ENCODE peak calls at places on chromosomes 12 and 14, in six cellular contexts. K, T, V, H, G and J are unnamed samples. For H3K9me3, the result is how much of the 10 kb centered on the place peaks cover.

GRCh38 chr14:91482278-91483023 is 27.7 kb downstream of the PPP4R3A start:
- DNase-seq in K (peak), T (no peak), V (no peak), H (peak), G (no peak), J (peak)

GRCh38 chr12:46160081-46160980 is 108.5 kb downstream of the SLC38A1 start:
- DNase-seq in K (peak), T (no peak), V (no peak), H (peak), G (no peak), J (peak)

GRCh38 chr12:64431791-64432190 is 20.1 kb upstream of the TBK1 start:
- DNase-seq in K (peak), T (no peak), V (no peak), H (no peak), G (no peak), J (peak)

GRCh38 chr12:38785376-38785775 is 120.0 kb downstream of the CPNE8 start:
- DNase-seq in K (no peak), T (no peak), V (no peak), H (no peak), G (no peak), J (no peak)

GRCh38 chr14:89617471-89618291 is 200.6 kb upstream of the FOXN3 start:
- DNase-seq in K (peak), T (peak), V (peak), H (peak), G (no peak), J (peak)

GRCh38 chr12:45299132-45299692 is 83.3 kb downstream of the ANO6 start:
- DNase-seq in K (peak), T (no peak), V (no peak), H (peak), G (no peak), J (peak)

GRCh38 chr12:96606646-96607045 is 117.3 kb downstream of the CFAP54 start:
- DNase-seq in K (no peak), T (no peak), V (no peak), H (no peak), G (no peak), J (no peak)

GRCh38 chr14:27409936-27410335 is 812.1 kb upstream of the NOVA1 start:
- DNase-seq in K (no peak), T (no peak), V (no peak), H (peak), G (no peak), J (no peak)

GRCh38 chr12:117092511-117092780 is 6.8 kb downstream of the TESC start:
- DNase-seq in K (no peak), T (no peak), V (no peak), H (no peak), G (no peak), J (no peak)

GRCh38 chr12:14211829-14212455 is 153.5 kb upstream of the ATF7IP start:
- DNase-seq in K (no peak), T (no peak), V (no peak), H (peak), G (no peak), J (peak)

GRCh38 chr14:63328787-63329737 is 10.3 kb upstream of the GPHB5 start:
- DNase-seq in K (no peak), T (no peak), V (no peak), H (no peak), G (no peak), J (no peak)

GRCh38 chr12:78194448-78194847 is 363.8 kb downstream of the NAV3 start:
- DNase-seq in K (peak), T (no peak), V (no peak), H (peak), G (no peak), J (peak)

GRCh38 chr12:75427491-75427890 is 36.6 kb downstream of the GLIPR1L2 start:
- DNase-seq in K (no peak), T (no peak), V (no peak), H (no peak), G (no peak), J (no peak)

GRCh38 chr14:29528889-29529288 is 398.8 kb downstream of the PRKD1 start:
- DNase-seq in K (no peak), T (no peak), V (no peak), H (peak), G (no peak), J (peak)

GRCh38 chr12:67943295-67943892 is 45.9 kb upstream of the IFNG-AS1 start:
- DNase-seq in K (peak), T (peak), V (peak), H (peak), G (no peak), J (peak)

GRCh38 chr14:93962701-93963601 is 13.4 kb downstream of the ASB2 start:
- DNase-seq in K (peak), T (no peak), V (peak), H (peak), G (no peak), J (no peak)

GRCh38 chr14:101770183-101770582 is 8.7 kb downstream of the PPP2R5C start:
- DNase-seq in K (no peak), T (no peak), V (no peak), H (no peak), G (no peak), J (no peak)

GRCh38 chr14:90521121-90521929 is 124.5 kb downstream of the CALM1 start:
- DNase-seq in K (no peak), T (no peak), V (no peak), H (peak), G (no peak), J (no peak)

GRCh38 chr12:94056419-94057158 is 91.8 kb upstream of the PLXNC1 start:
- DNase-seq in K (no peak), T (no peak), V (no peak), H (no peak), G (no peak), J (no peak)
- H3K27ac ChIP-seq in K (no peak), T (no peak), V (no peak), H (no peak), G (no peak), J (no peak)

DNA sequence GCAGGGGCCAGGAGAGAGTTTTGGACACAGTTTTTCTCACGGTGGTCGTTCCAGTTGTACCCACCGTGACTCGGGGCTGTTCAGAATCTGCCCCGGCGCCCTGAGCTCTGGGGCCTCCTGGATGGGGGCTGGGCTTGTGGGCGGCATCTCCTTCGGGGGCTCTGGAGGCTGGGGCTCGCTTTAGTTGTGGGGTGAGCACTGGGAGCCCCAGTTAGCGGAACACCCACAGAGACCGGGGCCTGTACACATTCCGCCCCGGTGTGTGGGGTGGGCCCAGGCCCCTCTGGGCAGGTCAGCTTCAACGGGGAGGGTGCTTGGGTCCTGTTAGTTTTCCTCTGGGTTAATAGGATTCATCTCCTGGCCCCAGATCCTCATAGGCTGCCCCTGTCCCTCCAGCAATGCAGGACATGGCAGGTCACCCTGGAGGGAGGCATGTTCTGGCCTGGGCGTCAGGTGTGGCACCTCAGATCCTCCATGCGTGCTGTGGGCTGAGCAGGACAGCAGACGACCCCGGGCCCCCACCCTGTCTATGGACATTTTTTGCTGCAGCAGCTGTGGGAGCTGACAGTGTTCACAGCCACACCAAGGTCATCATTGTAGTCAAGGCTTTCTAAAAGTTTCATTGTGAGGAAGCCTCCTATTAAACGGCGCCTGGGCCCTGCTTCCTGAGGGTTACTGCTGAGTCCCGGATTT is 393.2 kb downstream of the TMEM121 start:
- DNase-seq in K (no peak), T (no peak), V (no peak), H (no peak), G (peak), J (no peak)
- H3K9me3 ChIP-seq in K (under half), T (under half), V (under half), H (under half), G (under half), J (under half)

DNA sequence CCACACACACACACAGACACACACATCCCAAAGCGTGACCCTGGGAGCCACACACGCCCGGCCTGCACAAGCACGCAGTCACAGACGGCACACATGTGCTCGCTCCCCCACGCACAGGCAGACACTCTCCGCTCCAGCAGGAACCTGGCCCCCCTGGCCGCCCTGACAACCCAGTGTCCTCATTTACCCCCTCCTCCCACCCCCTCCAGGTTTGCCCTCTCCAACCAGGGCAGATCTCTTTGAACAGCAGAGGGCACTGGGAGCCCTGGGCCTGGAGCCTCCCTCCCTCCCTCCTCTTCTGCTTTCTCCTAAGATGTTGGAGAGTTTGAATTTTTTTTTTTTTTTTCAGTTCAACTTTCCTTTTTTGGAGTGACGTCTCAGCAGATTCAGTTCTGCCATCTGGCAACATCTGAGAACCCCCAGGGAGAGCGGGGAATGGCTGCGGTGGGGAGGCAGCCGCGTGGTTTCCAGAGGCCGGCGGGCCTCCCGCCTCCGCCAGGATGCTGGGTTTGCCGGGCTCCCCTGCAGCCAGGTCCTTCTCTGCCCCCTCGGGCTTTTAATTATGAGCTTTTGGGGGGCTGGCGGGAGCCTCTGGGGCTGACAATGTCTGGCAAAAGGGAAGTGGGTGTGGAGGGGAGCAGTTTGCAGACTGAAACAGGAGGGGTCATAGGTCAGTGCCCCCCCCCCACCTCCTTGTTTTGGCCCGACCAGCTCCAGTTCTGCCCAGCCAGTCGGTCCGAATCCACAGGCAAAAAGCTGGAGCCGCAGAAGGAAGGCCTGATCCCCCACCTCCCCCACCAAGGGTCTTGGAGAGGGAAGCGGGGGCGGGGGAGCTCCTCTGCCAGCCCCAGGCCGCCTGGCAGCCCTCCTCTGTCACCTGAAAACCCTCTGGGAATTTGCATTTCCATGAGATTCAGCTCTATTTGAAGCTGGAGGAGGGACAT is 1.3 kb upstream of the NCOR2 start:
- DNase-seq in K (peak), T (no peak), V (no peak), H (peak), G (peak), J (peak)
- H3K27ac ChIP-seq in K (peak), T (no peak), V (no peak), H (peak), G (peak), J (peak)

GRCh38 chr12:94811611-94812010 is 161.3 kb upstream of the TMCC3 start:
- DNase-seq in K (no peak), T (no peak), V (no peak), H (no peak), G (no peak), J (no peak)
- H3K9me3 ChIP-seq in K (under half), T (under half), V (under half), H (under half), G (under half), J (under half)